ENCODE peak calls at places on chromosomes 11 and 22, in four cellular contexts. One of them, this sample, is unnamed.

GRCh38 chr22:40509401-40510134 is 127.0 kb downstream of the MRTFA start:
- DNase-seq in coronary artery: no peak
- DNase-seq in neural progenitor cell: no peak
- DNase-seq in RWPE1: peak
- DNase-seq in this sample: peak

GRCh38 chr11:44286268-44286880 is 23.6 kb downstream of the ALX4 start:
- DNase-seq in coronary artery: no peak
- DNase-seq in neural progenitor cell: peak
- DNase-seq in RWPE1: peak
- DNase-seq in this sample: peak

GRCh38 chr11:63405114-63405513 is 35.5 kb downstream of the SLC22A9 start:
- DNase-seq in coronary artery: no peak
- DNase-seq in neural progenitor cell: no peak
- DNase-seq in RWPE1: no peak
- DNase-seq in this sample: no peak

GRCh38 chr11:57646756-57647303 is 2.9 kb downstream of the YPEL4 start:
- DNase-seq in coronary artery: no peak
- DNase-seq in neural progenitor cell: no peak
- DNase-seq in RWPE1: no peak
- DNase-seq in this sample: peak

GRCh38 chr11:113778111-113778910 is 1.3 kb upstream of the CLDN25 start:
- DNase-seq in coronary artery: peak
- DNase-seq in neural progenitor cell: no peak
- DNase-seq in RWPE1: peak
- DNase-seq in this sample: peak

GRCh38 chr11:71484248-71485062 is 31.5 kb downstream of the NADSYN1 start:
- DNase-seq in coronary artery: no peak
- DNase-seq in neural progenitor cell: no peak
- DNase-seq in RWPE1: no peak
- DNase-seq in this sample: no peak

GRCh38 chr11:61023086-61024035 is 51.9 kb downstream of the CD6 start:
- DNase-seq in coronary artery: no peak
- DNase-seq in neural progenitor cell: no peak
- DNase-seq in RWPE1: no peak
- DNase-seq in this sample: no peak

GRCh38 chr22:30196867-30197336 is 49.7 kb downstream of the LIF start:
- DNase-seq in coronary artery: no peak
- DNase-seq in neural progenitor cell: no peak
- DNase-seq in RWPE1: no peak
- DNase-seq in this sample: no peak

GRCh38 chr11:128779036-128779435 is 85.2 kb downstream of the FLI1 start:
- DNase-seq in coronary artery: no peak
- DNase-seq in neural progenitor cell: no peak
- DNase-seq in RWPE1: no peak
- DNase-seq in this sample: no peak

GRCh38 chr11:44680982-44681597 is 45.7 kb upstream of the TSPAN18 start:
- DNase-seq in coronary artery: no peak
- DNase-seq in neural progenitor cell: no peak
- DNase-seq in RWPE1: peak
- DNase-seq in this sample: peak

GRCh38 chr11:112113539-112114457 is 27.1 kb downstream of the SDHD start:
- DNase-seq in coronary artery: no peak
- DNase-seq in neural progenitor cell: peak
- DNase-seq in RWPE1: peak
- DNase-seq in this sample: peak

GRCh38 chr11:12802418-12803085 is 128.3 kb downstream of the TEAD1 start:
- DNase-seq in coronary artery: no peak
- DNase-seq in neural progenitor cell: peak
- DNase-seq in RWPE1: peak
- DNase-seq in this sample: peak

GRCh38 chr22:39712081-39712480 is 141.5 kb downstream of the CACNA1I start:
- DNase-seq in coronary artery: no peak
- DNase-seq in neural progenitor cell: no peak
- DNase-seq in RWPE1: no peak
- DNase-seq in this sample: no peak

GRCh38 chr11:103327721-103328120 is 218.5 kb downstream of the DYNC2H1 start:
- DNase-seq in coronary artery: no peak
- DNase-seq in neural progenitor cell: no peak
- DNase-seq in RWPE1: no peak
- DNase-seq in this sample: no peak

GRCh38 chr11:5701184-5701583 is 11.6 kb downstream of the TRIM22 start:
- DNase-seq in coronary artery: no peak
- DNase-seq in neural progenitor cell: no peak
- DNase-seq in RWPE1: no peak
- DNase-seq in this sample: no peak

GRCh38 chr22:22422629-22423112 is 85.9 kb downstream of the ZNF280B start:
- DNase-seq in coronary artery: no peak
- DNase-seq in neural progenitor cell: peak
- DNase-seq in RWPE1: peak
- DNase-seq in this sample: peak

GRCh38 chr11:406796-407650 is 7.8 kb downstream of the SIGIRR start:
- DNase-seq in coronary artery: no peak
- DNase-seq in neural progenitor cell: peak
- DNase-seq in RWPE1: peak
- DNase-seq in this sample: peak

GRCh38 chr22:35894464-35894878 is 134.2 kb downstream of the RBFOX2 start:
- DNase-seq in coronary artery: peak
- DNase-seq in neural progenitor cell: peak
- DNase-seq in RWPE1: no peak
- DNase-seq in this sample: no peak

GRCh38 chr22:46336119-46337078 is 885 bp downstream of the TRMU start:
- DNase-seq in coronary artery: no peak
- DNase-seq in neural progenitor cell: peak
- DNase-seq in RWPE1: no peak
- DNase-seq in this sample: peak

GRCh38 chr11:76605338-76606074 is 65.0 kb downstream of the LRRC32 start:
- DNase-seq in coronary artery: peak
- DNase-seq in neural progenitor cell: no peak
- DNase-seq in RWPE1: no peak
- DNase-seq in this sample: no peak

GRCh38 chr11:114215428-114215827 is 80.8 kb upstream of the NNMT start:
- DNase-seq in coronary artery: no peak
- DNase-seq in neural progenitor cell: no peak
- DNase-seq in RWPE1: no peak
- DNase-seq in this sample: no peak

GRCh38 chr11:67320011-67320410 is 16.7 kb downstream of the SSH3 start:
- DNase-seq in coronary artery: no peak
- DNase-seq in neural progenitor cell: no peak
- DNase-seq in RWPE1: no peak
- DNase-seq in this sample: no peak

GRCh38 chr11:112343368-112344039 is 82.8 kb upstream of the PLET1 start:
- DNase-seq in coronary artery: peak
- DNase-seq in neural progenitor cell: no peak
- DNase-seq in RWPE1: no peak
- DNase-seq in this sample: no peak

GRCh38 chr11:111592491-111592890 is 9.8 kb upstream of the SIK2 start:
- DNase-seq in coronary artery: no peak
- DNase-seq in neural progenitor cell: no peak
- DNase-seq in RWPE1: no peak
- DNase-seq in this sample: no peak

GRCh38 chr11:62856333-62856910 is 17.0 kb upstream of the WDR74 start:
- DNase-seq in coronary artery: no peak
- DNase-seq in neural progenitor cell: no peak
- DNase-seq in RWPE1: no peak
- DNase-seq in this sample: no peak

GRCh38 chr11:91350931-91351330 is 873.7 kb upstream of the FAT3 start:
- DNase-seq in coronary artery: no peak
- DNase-seq in neural progenitor cell: peak
- DNase-seq in RWPE1: no peak
- DNase-seq in this sample: peak

GRCh38 chr11:111419641-111420327 is 40.7 kb upstream of the POU2AF1 start:
- DNase-seq in coronary artery: no peak
- DNase-seq in neural progenitor cell: no peak
- DNase-seq in RWPE1: no peak
- DNase-seq in this sample: no peak

GRCh38 chr11:102833731-102834130 is 9.7 kb downstream of the MMP3 start:
- DNase-seq in coronary artery: no peak
- DNase-seq in neural progenitor cell: no peak
- DNase-seq in RWPE1: no peak
- DNase-seq in this sample: no peak

GRCh38 chr11:128726464-128727139 is 32.7 kb downstream of the FLI1 start:
- DNase-seq in coronary artery: no peak
- DNase-seq in neural progenitor cell: no peak
- DNase-seq in RWPE1: no peak
- DNase-seq in this sample: no peak

GRCh38 chr11:45933131-45933821 is 10.8 kb downstream of the LARGE2 start:
- DNase-seq in coronary artery: no peak
- DNase-seq in neural progenitor cell: no peak
- DNase-seq in RWPE1: no peak
- DNase-seq in this sample: peak

GRCh38 chr11:12222099-12222751 is 111.8 kb downstream of the MICAL2 start:
- DNase-seq in coronary artery: no peak
- DNase-seq in neural progenitor cell: no peak
- DNase-seq in RWPE1: no peak
- DNase-seq in this sample: no peak

GRCh38 chr11:5364214-5364613 is 12.9 kb downstream of the OR51B6 start:
- DNase-seq in coronary artery: no peak
- DNase-seq in neural progenitor cell: no peak
- DNase-seq in RWPE1: no peak
- DNase-seq in this sample: no peak

GRCh38 chr11:58923300-58923788 is 15.9 kb upstream of the GLYATL1 start:
- DNase-seq in coronary artery: no peak
- DNase-seq in neural progenitor cell: peak
- DNase-seq in RWPE1: no peak
- DNase-seq in this sample: peak
- TF ChIP-seq CTCF in coronary artery: no peak
- TF ChIP-seq CTCF in neural progenitor cell: peak
- TF ChIP-seq CTCF in RWPE1: no peak
- TF ChIP-seq CTCF in this sample: peak

GRCh38 chr11:75369846-75370245 is 18.4 kb upstream of the ARRB1 start:
- DNase-seq in coronary artery: no peak
- DNase-seq in neural progenitor cell: no peak
- DNase-seq in RWPE1: no peak
- DNase-seq in this sample: no peak
- H3K27ac ChIP-seq in coronary artery: no peak
- H3K27ac ChIP-seq in neural progenitor cell: no peak
- H3K27ac ChIP-seq in RWPE1: no peak
- H3K27ac ChIP-seq in this sample: no peak

GRCh38 chr22:47571616-47572015 is 809.2 kb downstream of the TBC1D22A start:
- DNase-seq in coronary artery: no peak
- DNase-seq in neural progenitor cell: no peak
- DNase-seq in RWPE1: no peak
- DNase-seq in this sample: no peak
- TF ChIP-seq CTCF in coronary artery: no peak
- TF ChIP-seq CTCF in neural progenitor cell: no peak
- TF ChIP-seq CTCF in RWPE1: no peak
- TF ChIP-seq CTCF in this sample: no peak

GRCh38 chr22:19715286-19715939 is 1.1 kb downstream of the SEPTIN5 start:
- DNase-seq in coronary artery: no peak
- DNase-seq in neural progenitor cell: no peak
- DNase-seq in RWPE1: no peak
- DNase-seq in this sample: no peak
- H3K27ac ChIP-seq in coronary artery: no peak
- H3K27ac ChIP-seq in neural progenitor cell: no peak
- H3K27ac ChIP-seq in RWPE1: peak
- H3K27ac ChIP-seq in this sample: no peak

GRCh38 chr22:43539572-43540533 is 128.0 kb downstream of the MPPED1 start:
- DNase-seq in coronary artery: no peak
- DNase-seq in neural progenitor cell: no peak
- DNase-seq in RWPE1: no peak
- DNase-seq in this sample: no peak

GRCh38 chr22:43535336-43535735 is 123.5 kb downstream of the MPPED1 start:
- DNase-seq in coronary artery: no peak
- DNase-seq in neural progenitor cell: no peak
- DNase-seq in RWPE1: no peak
- DNase-seq in this sample: no peak

GRCh38 chr22:43534916-43535315 is 123.1 kb downstream of the MPPED1 start:
- DNase-seq in coronary artery: no peak
- DNase-seq in neural progenitor cell: no peak
- DNase-seq in RWPE1: no peak
- DNase-seq in this sample: no peak

GRCh38 chr22:43535741-43536140 is 123.9 kb downstream of the MPPED1 start:
- DNase-seq in coronary artery: no peak
- DNase-seq in neural progenitor cell: no peak
- DNase-seq in RWPE1: peak
- DNase-seq in this sample: no peak

DNA sequence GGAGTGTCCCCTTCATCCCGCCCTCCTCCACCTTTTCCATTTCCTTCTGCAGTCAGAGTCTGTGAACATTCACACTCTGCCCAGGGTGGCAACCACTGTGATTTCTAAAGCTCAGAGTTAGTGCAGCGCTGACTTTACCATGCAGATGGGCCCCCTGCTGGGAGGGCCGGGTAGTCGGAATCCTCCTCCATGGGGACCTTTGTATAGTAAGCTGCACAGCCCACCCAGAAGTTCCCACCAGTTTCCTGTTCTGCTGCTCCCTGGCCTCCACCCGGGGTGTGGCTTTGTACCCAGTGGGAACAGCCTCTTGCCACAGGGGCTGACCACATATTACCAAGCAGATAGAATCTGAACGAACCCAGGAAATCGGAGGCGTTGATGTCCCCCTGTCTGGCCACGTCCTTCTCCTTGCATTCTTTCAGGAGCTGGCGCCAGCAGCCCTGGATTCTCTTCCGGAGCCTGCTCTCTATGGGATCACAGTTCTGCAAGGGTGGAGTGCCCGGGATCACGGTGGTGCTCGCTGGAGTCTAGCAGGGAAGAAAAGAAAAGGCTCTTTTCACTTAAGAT is 125.3 kb downstream of the MPPED1 start:
- DNase-seq in coronary artery: no peak
- DNase-seq in neural progenitor cell: no peak
- DNase-seq in RWPE1: no peak
- DNase-seq in this sample: no peak
- TF ChIP-seq CTCF in coronary artery: no peak
- TF ChIP-seq CTCF in neural progenitor cell: no peak
- TF ChIP-seq CTCF in RWPE1: no peak
- TF ChIP-seq CTCF in this sample: no peak

GRCh38 chr22:24543068-24543675 is 11.8 kb downstream of the GUCD1 start:
- DNase-seq in coronary artery: no peak
- DNase-seq in neural progenitor cell: no peak
- DNase-seq in RWPE1: no peak
- DNase-seq in this sample: no peak
- H3K27ac ChIP-seq in coronary artery: peak
- H3K27ac ChIP-seq in neural progenitor cell: no peak
- H3K27ac ChIP-seq in RWPE1: no peak
- H3K27ac ChIP-seq in this sample: no peak